ENCODE peak calls at places on chromosome 4, in eight cellular contexts. J is HCT116, P is IMR-90, A is mammary epithelial cell, C is caudate nucleus, E is upper lobe of right lung, W is mesendoderm, X is left lung. H is an unnamed sample.

GRCh38 chr4:65046496-65047101 is 623.7 kb downstream of the EPHA5 start:
- DNase-seq in E (no peak), P (no peak), J (no peak), C (no peak), X (no peak), W (no peak), A (peak; percentile 40), H (no peak)

GRCh38 chr4:65951177-65951576 is 280.9 kb upstream of the EPHA5 start:
- DNase-seq in W (peak; percentile 2), C (no peak), E (no peak), A (no peak), P (no peak), J (no peak), X (no peak), H (no peak)

GRCh38 chr4:9765091-9765490 is 16.3 kb upstream of the DRD5 start:
- DNase-seq in C (no peak), E (no peak), X (no peak), P (peak; percentile 4), J (peak; percentile 31), W (peak; percentile 49), A (no peak), H (no peak)

GRCh38 chr4:72119946-72120345 is 88.1 kb downstream of the NPFFR2 start:
- DNase-seq in W (peak; percentile 33), A (no peak), E (no peak), J (no peak), X (no peak), C (no peak), P (no peak), H (no peak)

GRCh38 chr4:83285022-83285387 is 407 bp upstream of the COQ2 start:
- DNase-seq in E (no peak), C (no peak), X (no peak), P (peak; percentile 29), J (no peak), A (peak; percentile 9), W (peak; percentile 19), H (no peak)

GRCh38 chr4:41749650-41750049 is 1.1 kb upstream of the PHOX2B start:
- DNase-seq in W (peak; percentile 28), A (no peak), P (no peak), E (no peak), X (no peak), C (no peak), J (no peak), H (no peak)

GRCh38 chr4:56227301-56227835 is 159.9 kb downstream of the AASDH start:
- DNase-seq in E (no peak), C (no peak), P (no peak), J (no peak), W (no peak), A (no peak), X (no peak), H (no peak)

GRCh38 chr4:3396611-3397010 is 45.2 kb upstream of the HGFAC start:
- DNase-seq in P (no peak), A (no peak), J (no peak), W (no peak), C (no peak), E (no peak), X (no peak), H (no peak)

GRCh38 chr4:133555671-133556070 is 406.6 kb downstream of the PCDH10 start:
- DNase-seq in P (peak; percentile 33), A (no peak), J (no peak), C (no peak), W (no peak), X (no peak), E (no peak), H (no peak)

GRCh38 chr4:110165382-110166285 is 32.8 kb downstream of the ELOVL6 start:
- DNase-seq in X (no peak), J (peak; percentile 31), E (no peak), C (no peak), A (peak; percentile 85), P (peak; percentile 83), W (peak; percentile 85), H (no peak)

GRCh38 chr4:54940996-54941395 is 184.4 kb downstream of the KDR start:
- DNase-seq in X (no peak), W (no peak), E (no peak), P (no peak), C (no peak), J (no peak), A (no peak), H (no peak)

DNA sequence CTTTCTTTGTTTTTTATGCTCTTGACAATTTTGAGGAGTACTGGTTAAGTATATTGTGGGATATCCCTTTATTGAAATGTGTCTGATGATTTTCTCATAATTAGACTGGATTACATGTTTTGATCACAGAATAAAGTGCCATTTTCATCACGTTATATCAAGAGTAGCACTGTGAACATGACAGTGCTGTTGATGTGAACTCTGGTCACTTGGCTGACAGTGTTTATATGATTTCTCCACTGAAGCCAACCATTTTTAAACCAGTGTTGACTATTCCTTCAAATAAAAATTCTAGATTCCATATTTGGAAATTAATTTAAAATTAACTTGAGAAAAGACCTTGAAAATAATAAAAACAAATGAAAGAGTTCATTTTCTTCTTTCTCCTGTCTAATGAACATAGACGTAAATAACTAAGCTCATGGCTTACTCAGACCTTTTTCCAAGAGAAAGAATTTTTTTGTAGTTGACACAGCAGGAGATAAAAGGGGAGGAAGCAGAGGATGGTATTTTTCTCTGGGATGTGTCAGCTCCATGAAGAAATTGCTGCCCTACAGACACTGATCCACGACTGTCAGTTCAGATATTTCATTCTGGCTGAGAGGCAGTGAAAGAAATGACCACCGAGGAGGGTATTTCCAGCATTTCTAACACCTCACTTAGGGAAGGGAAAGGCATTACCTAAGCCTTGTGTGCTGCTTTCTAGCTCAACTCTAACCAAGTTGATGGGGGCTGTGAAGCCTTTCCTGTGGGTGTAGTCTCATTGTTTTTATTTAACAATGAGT is 150.9 kb upstream of the ANK2 start:
- DNase-seq in E (no peak), C (no peak), W (peak; percentile 65), X (no peak), P (no peak), J (no peak), A (peak; percentile 11), H (no peak)
- H3K27ac ChIP-seq in E (no peak overlapping the region), C (peak overlapping the region; percentile 41), W (peak overlapping the region; percentile 41), X (no peak overlapping the region), P (no peak overlapping the region), J (no peak overlapping the region), A (no peak overlapping the region), H (no peak overlapping the region)

GRCh38 chr4:184536070-184536880 is 61.9 kb upstream of the IRF2 start:
- DNase-seq in C (no peak), X (no peak), J (no peak), W (peak; percentile 41), P (no peak), A (peak; percentile 19), E (no peak), H (no peak)
- H3K27ac ChIP-seq in C (peak overlapping the region; percentile 99), X (peak overlapping the region; percentile 98), J (no peak overlapping the region), W (peak overlapping the region; percentile 11), P (no peak overlapping the region), A (peak overlapping the region; percentile 87), E (peak overlapping the region; percentile 98), H (peak overlapping the region; percentile 92)

DNA sequence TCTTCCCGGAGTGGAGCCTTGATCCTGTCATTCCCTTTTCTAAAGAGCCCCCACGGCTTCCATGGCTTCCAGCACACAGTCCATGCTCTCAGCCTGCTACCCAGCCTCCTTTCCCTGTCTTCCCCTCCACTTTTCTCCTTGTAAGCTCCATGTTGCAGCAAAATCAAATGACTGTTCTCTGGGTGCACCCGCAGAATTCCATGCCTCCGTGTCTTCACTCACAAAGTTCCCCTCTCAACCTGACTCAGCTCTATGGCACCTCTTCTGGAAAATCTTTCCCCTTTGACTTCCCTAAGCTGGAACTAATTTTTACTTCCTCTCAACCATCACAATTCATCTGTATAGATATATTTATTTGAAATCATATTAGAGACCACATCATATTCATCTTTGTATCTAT is 3.5 kb downstream of the SETD7 start:
- DNase-seq in E (no peak), X (no peak), J (no peak), P (peak; percentile 53), A (no peak), W (peak; percentile 37), C (no peak), H (no peak)
- H3K27ac ChIP-seq in E (peak overlapping the region; percentile 13), X (peak overlapping the region; percentile 19), J (no peak overlapping the region), P (no peak overlapping the region), A (no peak overlapping the region), W (no peak overlapping the region), C (no peak overlapping the region), H (no peak overlapping the region)

GRCh38 chr4:188032170-188032569 is 36.6 kb downstream of the ZFP42 start:
- DNase-seq in E (no peak), A (no peak), X (no peak), W (peak; percentile 54), C (no peak), P (no peak), J (no peak), H (no peak)
- H3K27ac ChIP-seq in E (no peak overlapping the region), A (no peak overlapping the region), X (no peak overlapping the region), W (no peak overlapping the region), C (no peak overlapping the region), P (no peak overlapping the region), J (no peak overlapping the region), H (no peak overlapping the region)

DNA sequence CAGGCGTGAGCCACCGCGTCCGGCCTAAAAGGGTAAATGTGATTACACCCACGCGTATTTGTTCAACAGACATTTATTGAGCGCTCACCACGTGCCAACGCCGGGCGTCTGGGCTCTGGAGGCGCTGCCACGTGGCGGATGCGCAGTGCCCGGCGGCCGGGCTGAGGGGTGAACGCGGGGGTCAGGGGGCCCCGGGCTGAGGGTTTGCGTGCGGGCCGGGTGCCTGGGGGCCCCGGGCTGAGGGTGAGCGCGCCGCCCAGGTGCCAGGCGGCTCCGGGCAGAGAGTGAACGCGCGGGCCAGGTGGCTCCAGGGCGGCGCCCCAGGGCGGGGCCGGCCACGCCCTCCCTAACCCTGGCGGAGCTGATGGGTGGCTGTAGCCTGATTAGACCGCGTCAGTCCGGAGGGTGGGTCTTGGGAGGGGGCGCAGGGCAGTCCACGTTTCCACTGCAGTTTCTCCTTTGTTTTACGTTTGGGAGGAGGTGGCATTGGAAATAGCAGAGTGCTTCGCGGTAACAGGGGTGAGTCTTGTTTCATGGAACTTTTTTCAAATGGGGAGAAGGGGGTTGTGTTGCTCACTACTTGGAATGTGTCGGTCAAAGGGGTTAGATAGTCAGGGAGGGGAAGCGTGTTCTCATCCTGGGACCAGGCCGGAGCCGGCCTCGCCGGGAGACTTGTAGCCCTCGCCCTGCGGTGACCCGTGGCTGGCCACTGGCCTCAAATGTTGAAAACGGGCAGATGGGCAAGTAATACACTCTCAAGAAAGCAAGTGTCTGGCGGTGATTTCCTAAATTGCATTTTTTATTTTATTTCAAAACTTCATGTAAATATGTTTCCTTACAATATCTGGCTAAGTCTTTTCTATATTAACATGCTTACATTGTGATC is at the start of gene ZFP42:
- DNase-seq in E (no peak), A (no peak), J (no peak), P (no peak), W (peak; percentile 95), C (no peak), X (peak; percentile 72), H (no peak)
- H3K27ac ChIP-seq in E (no peak within 1 kb of the TSS), A (no peak within 1 kb of the TSS), J (no peak within 1 kb of the TSS), P (no peak within 1 kb of the TSS), W (peak within 1 kb of the TSS; percentile 57), C (no peak within 1 kb of the TSS), X (no peak within 1 kb of the TSS), H (no peak within 1 kb of the TSS)

GRCh38 chr4:174286870-174287269 is 3.2 kb downstream of the CEP44 start:
- DNase-seq in C (no peak), A (no peak), E (no peak), W (no peak), P (no peak), X (no peak), J (no peak), H (no peak)
- H3K27ac ChIP-seq in C (no peak overlapping the region), A (no peak overlapping the region), E (no peak overlapping the region), W (no peak overlapping the region), P (no peak overlapping the region), X (no peak overlapping the region), J (no peak overlapping the region), H (no peak overlapping the region)

H was measured in right lobe of liver.